ENCODE peak calls at places on chromosome 1, in five cellular contexts. F, N, R, Z and Q are unnamed samples.

GRCh38 chr1:174399211-174399610 is 48.6 kb upstream of the GPR52 start:
- DNase-seq in F (no peak), N (no peak), R (no peak), Z (no peak), Q (no peak)

GRCh38 chr1:151533870-151534269 is 6.2 kb upstream of the TUFT1 start:
- DNase-seq in F (no peak), N (no peak), R (no peak), Z (no peak), Q (no peak)

GRCh38 chr1:150551049-150551783 is 2.0 kb downstream of the ADAMTSL4 start:
- DNase-seq in F (no peak), N (no peak), R (no peak), Z (no peak), Q (no peak)

GRCh38 chr1:194024659-194025058 is 838.2 kb upstream of the B3GALT2 start:
- DNase-seq in F (no peak), N (no peak), R (peak; percentile 40), Z (no peak), Q (no peak)

GRCh38 chr1:51518730-51519047 is 377 bp downstream of the EPS15 start:
- DNase-seq in F (no peak), N (peak; percentile 49), R (peak; percentile 58), Z (peak; percentile 69), Q (peak; percentile 19)

GRCh38 chr1:40508375-40509341 is at the start of gene EXO5:
- DNase-seq in F (no peak), N (peak; percentile 71), R (peak; percentile 58), Z (peak; percentile 89), Q (peak; percentile 56)

GRCh38 chr1:30422251-30422650 is 301.1 kb downstream of the MATN1 start:
- DNase-seq in F (no peak), N (no peak), R (no peak), Z (no peak), Q (no peak)

GRCh38 chr1:239786464-239786863 is 305.2 kb upstream of the FMN2 start:
- DNase-seq in F (no peak), N (no peak), R (no peak), Z (no peak), Q (no peak)

GRCh38 chr1:50976890-50977574 is 7.0 kb downstream of the CDKN2C start:
- DNase-seq in F (no peak), N (peak; percentile 27), R (peak; percentile 18), Z (peak; percentile 28), Q (no peak)

GRCh38 chr1:6600410-6601048 is 2.1 kb downstream of the KLHL21 start:
- DNase-seq in F (no peak), N (no peak), R (no peak), Z (no peak), Q (no peak)

GRCh38 chr1:41765109-41765655 is 153.5 kb downstream of the HIVEP3 start:
- DNase-seq in F (no peak), N (no peak), R (no peak), Z (no peak), Q (no peak)

GRCh38 chr1:60904079-60904852 is 178.1 kb upstream of the NFIA start:
- DNase-seq in F (no peak), N (no peak), R (no peak), Z (no peak), Q (no peak)

GRCh38 chr1:148334339-148335130 is 148.6 kb downstream of the PPIAL4G start:
- DNase-seq in F (peak; percentile 33), N (peak; percentile 75), R (peak; percentile 80), Z (peak; percentile 93), Q (peak; percentile 63)

GRCh38 chr1:109892476-109893368 is 17.9 kb upstream of the CSF1 start:
- DNase-seq in F (no peak), N (no peak), R (peak; percentile 64), Z (no peak), Q (no peak)

GRCh38 chr1:169899519-169900217 is 6.0 kb upstream of the SCYL3 start:
- DNase-seq in F (no peak), N (no peak), R (no peak), Z (no peak), Q (no peak)

GRCh38 chr1:220803401-220804201 is 16.9 kb downstream of the MTARC1 start:
- DNase-seq in F (no peak), N (no peak), R (peak; percentile 51), Z (peak; percentile 40), Q (no peak)

GRCh38 chr1:196590012-196590708 is 18.1 kb downstream of the KCNT2 start:
- DNase-seq in F (no peak), N (no peak), R (no peak), Z (no peak), Q (no peak)

GRCh38 chr1:164662462-164662861 is 103.5 kb downstream of the PBX1 start:
- DNase-seq in F (no peak), N (no peak), R (no peak), Z (no peak), Q (no peak)

GRCh38 chr1:67431869-67432578 is 1.8 kb upstream of the SERBP1 start:
- DNase-seq in F (no peak), N (no peak), R (no peak), Z (no peak), Q (no peak)

DNA sequence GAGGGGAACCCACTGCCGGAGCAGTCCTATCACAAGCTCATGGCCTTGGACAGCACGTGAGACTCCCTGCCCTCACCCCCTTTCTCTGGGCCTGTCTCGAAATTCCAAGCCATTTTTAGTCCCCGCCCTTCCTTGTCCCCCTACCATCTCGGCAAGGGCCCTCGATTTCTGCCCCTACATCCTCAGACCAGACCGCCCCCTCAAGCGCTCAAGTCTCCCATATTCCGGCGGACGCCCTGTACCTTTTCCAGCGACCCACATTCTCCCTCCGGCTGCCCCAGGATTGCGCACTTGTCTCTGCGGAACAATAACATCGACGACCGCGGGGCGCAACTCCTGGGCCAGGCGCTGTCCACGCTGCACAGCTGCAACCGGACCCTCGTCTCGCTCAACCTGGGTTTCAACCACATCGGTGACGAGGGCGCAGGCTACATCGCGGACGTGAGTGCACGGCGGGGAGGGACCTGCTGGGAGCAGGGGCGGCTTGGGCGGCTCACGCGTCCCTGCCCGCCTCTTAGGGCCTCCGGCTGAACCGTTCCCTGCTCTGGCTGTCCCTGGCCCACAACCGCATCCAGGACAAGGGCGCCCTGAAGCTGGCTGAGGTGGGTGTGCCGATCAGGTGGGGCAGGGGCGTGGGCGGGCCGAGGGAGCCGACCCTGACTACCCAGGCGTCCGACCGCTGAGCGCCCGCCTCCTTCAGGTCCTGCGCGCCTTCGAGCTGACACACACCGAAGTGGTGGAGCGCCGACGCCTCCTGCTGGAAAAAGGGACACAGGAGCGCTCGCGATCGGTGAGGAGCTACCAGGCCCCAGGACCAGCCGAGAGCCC is 7.0 kb downstream of the LRRC71 start:
- DNase-seq in F (peak; percentile 26), N (peak; percentile 55), R (peak; percentile 75), Z (peak; percentile 76), Q (peak; percentile 31)
- H3K27ac ChIP-seq in F (no peak overlapping the region), N (no peak overlapping the region), R (no peak overlapping the region), Z (no peak overlapping the region), Q (no peak overlapping the region)

GRCh38 chr1:100627936-100628335 is 90.0 kb downstream of the GPR88 start:
- DNase-seq in F (no peak), N (no peak), R (no peak), Z (no peak), Q (no peak)
- H3K27ac ChIP-seq in F (peak overlapping the region; percentile 42), N (no peak overlapping the region), R (no peak overlapping the region), Z (no peak overlapping the region), Q (no peak overlapping the region)

GRCh38 chr1:244322791-244323521 is 128.8 kb downstream of the ADSS2 start:
- DNase-seq in F (peak; percentile 82), N (peak; percentile 53), R (peak; percentile 88), Z (peak; percentile 58), Q (peak; percentile 17)
- H3K27ac ChIP-seq in F (peak overlapping the region; percentile 63), N (peak overlapping the region; percentile 24), R (peak overlapping the region; percentile 82), Z (peak overlapping the region; percentile 48), Q (peak overlapping the region; percentile 14)

GRCh38 chr1:81157686-81158085 is 643.0 kb upstream of the ADGRL2 start:
- DNase-seq in F (no peak), N (no peak), R (no peak), Z (no peak), Q (no peak)
- H3K27ac ChIP-seq in F (no peak overlapping the region), N (no peak overlapping the region), R (no peak overlapping the region), Z (no peak overlapping the region), Q (no peak overlapping the region)

GRCh38 chr1:1893997-1894353 is 3.1 kb upstream of the GNB1 start:
- DNase-seq in F (no peak), N (no peak), R (no peak), Z (no peak), Q (no peak)

GRCh38 chr1:1892763-1893120 is 1.9 kb upstream of the GNB1 start:
- DNase-seq in F (no peak), N (no peak), R (no peak), Z (no peak), Q (no peak)

GRCh38 chr1:1892079-1892762 is 1.3 kb upstream of the GNB1 start:
- DNase-seq in F (no peak), N (no peak), R (peak; percentile 30), Z (no peak), Q (no peak)

GRCh38 chr1:1894354-1895049 is 3.6 kb upstream of the GNB1 start:
- DNase-seq in F (no peak), N (no peak), R (no peak), Z (peak; percentile 92), Q (no peak)

DNA sequence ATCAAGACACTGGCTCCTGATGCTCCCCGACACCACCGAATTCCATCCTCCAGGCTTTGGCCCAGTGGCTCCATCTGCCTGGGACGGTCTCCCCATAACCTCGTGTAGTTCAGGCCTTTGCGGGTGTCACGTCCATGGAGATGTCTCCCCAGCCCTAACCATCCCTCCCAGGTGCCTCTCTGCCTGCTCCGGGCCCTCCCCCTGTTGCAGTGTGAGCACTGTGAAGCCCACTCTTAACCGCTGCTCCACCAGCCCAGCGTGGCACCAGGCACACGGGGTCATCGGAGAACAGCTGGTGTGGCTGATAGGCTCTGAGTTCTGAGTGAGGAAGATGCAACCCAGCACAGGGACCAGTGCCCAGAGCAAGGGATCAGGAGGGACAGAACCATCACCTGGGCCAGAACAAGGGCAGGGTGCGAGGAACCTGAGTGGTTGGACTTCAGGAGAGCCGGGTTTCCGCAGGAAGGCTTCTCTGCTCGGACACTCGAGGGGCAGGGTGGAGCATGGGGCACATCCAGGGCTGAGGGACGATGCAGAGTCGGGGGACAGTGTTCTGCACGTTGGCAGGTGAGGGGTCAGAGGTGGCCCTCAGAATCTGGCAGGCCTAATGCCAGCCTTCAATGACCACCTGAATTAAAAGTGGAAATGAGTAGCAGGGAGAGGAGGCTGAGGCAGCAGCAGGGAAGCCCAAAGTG is 2.6 kb upstream of the GNB1 start:
- DNase-seq in F (no peak), N (no peak), R (no peak), Z (no peak), Q (no peak)
- H3K27ac ChIP-seq in F (no peak overlapping the region), N (peak overlapping the region; percentile 18), R (peak overlapping the region; percentile 93), Z (peak overlapping the region; percentile 87), Q (no peak overlapping the region)

DNA sequence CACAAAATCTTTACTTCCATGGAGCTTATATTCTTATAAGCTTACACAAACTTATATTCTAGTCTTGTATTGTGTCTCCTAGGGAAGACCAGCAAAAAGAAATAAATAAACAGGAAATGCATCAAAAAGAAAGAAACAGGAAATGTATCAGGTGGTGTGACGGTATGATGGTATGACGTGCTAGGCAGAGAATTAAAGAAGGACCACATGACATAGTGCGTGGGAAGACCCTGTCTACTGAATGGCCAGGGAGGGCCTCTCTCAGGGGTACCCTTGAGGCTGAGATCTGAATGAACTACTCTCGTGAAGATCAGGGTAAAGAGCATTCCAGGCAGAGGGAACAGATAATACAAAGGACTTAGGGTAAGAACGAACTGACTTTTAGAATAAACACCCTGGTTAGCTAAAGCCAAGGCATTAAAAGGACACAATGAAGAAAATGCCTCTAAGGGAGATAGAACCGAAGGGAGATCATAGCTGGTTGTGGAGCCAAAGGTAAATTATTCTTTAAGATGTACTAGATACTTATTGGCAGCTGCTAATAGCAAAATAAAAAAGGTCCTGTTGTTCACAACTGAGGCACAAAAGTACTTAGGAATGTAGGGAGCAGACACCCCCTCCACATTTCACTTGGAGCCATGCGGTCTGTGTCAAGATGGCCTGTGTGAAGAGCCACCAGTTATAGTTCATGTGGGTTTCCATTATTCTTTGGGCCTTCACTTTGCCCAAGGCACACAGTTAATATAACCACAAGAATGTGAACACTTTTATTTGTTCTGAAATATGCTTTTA is 15.8 kb upstream of the WDR26 start:
- DNase-seq in F (no peak), N (peak; percentile 14), R (no peak), Z (no peak), Q (no peak)
- H3K27ac ChIP-seq in F (no peak overlapping the region), N (no peak overlapping the region), R (no peak overlapping the region), Z (no peak overlapping the region), Q (no peak overlapping the region)